ENCODE peak calls at places on chromosomes 3 and 15, in four cellular contexts. One of them, this sample, is unnamed.

GRCh38 chr3:124201786-124202185 is 209.9 kb upstream of the ROPN1 start:
- DNase-seq in esophagus muscularis mucosa: no peak
- DNase-seq in OCI-LY7: no peak
- DNase-seq in GM23248: no peak
- DNase-seq in this sample: no peak

GRCh38 chr3:127730171-127730570 is 57.4 kb downstream of the ABTB1 start:
- DNase-seq in esophagus muscularis mucosa: no peak
- DNase-seq in OCI-LY7: no peak
- DNase-seq in GM23248: no peak
- DNase-seq in this sample: no peak

GRCh38 chr3:89950772-89951171 is 843.4 kb downstream of the EPHA3 start:
- DNase-seq in OCI-LY7: no peak
- DNase-seq in esophagus muscularis mucosa: no peak
- DNase-seq in GM23248: no peak
- DNase-seq in this sample: no peak

GRCh38 chr3:58642846-58643245 is 23.7 kb downstream of the FAM3D start:
- DNase-seq in esophagus muscularis mucosa: no peak
- DNase-seq in GM23248: no peak
- DNase-seq in OCI-LY7: no peak
- DNase-seq in this sample: no peak

GRCh38 chr3:110576962-110577361 is 494.7 kb upstream of the NECTIN3 start:
- DNase-seq in esophagus muscularis mucosa: no peak
- DNase-seq in GM23248: peak; percentile 96
- DNase-seq in OCI-LY7: no peak
- DNase-seq in this sample: peak; percentile 92

GRCh38 chr3:73625124-73625665 is 454 bp upstream of the PDZRN3 start:
- DNase-seq in esophagus muscularis mucosa: no peak
- DNase-seq in GM23248: peak; percentile 86
- DNase-seq in OCI-LY7: no peak
- DNase-seq in this sample: no peak

GRCh38 chr3:12268050-12268449 is 20.8 kb upstream of the PPARG start:
- DNase-seq in esophagus muscularis mucosa: no peak
- DNase-seq in GM23248: no peak
- DNase-seq in OCI-LY7: no peak
- DNase-seq in this sample: no peak

GRCh38 chr15:99431661-99432091 is 134.1 kb upstream of the MEF2A start:
- DNase-seq in OCI-LY7: no peak
- DNase-seq in esophagus muscularis mucosa: no peak
- DNase-seq in GM23248: no peak
- DNase-seq in this sample: no peak

GRCh38 chr15:47961401-47962090 is 159.2 kb upstream of the SLC24A5 start:
- DNase-seq in esophagus muscularis mucosa: no peak
- DNase-seq in GM23248: no peak
- DNase-seq in OCI-LY7: no peak
- DNase-seq in this sample: no peak

GRCh38 chr3:147395975-147396708 is 10.2 kb downstream of the ZIC4 start:
- DNase-seq in OCI-LY7: no peak
- DNase-seq in GM23248: no peak
- DNase-seq in esophagus muscularis mucosa: no peak
- DNase-seq in this sample: no peak

GRCh38 chr3:4976109-4976508 is 3.1 kb upstream of the BHLHE40 start:
- DNase-seq in esophagus muscularis mucosa: no peak
- DNase-seq in GM23248: peak; percentile 78
- DNase-seq in OCI-LY7: peak; percentile 27
- DNase-seq in this sample: no peak

GRCh38 chr3:190038050-190038631 is 82.6 kb downstream of the P3H2 start:
- DNase-seq in GM23248: peak; percentile 63
- DNase-seq in OCI-LY7: no peak
- DNase-seq in esophagus muscularis mucosa: no peak
- DNase-seq in this sample: no peak

GRCh38 chr3:126765187-126766069 is 61.4 kb downstream of the CHCHD6 start:
- DNase-seq in GM23248: no peak
- DNase-seq in OCI-LY7: no peak
- DNase-seq in esophagus muscularis mucosa: no peak
- DNase-seq in this sample: no peak

GRCh38 chr15:40044717-40045571 is 6.0 kb upstream of the SRP14 start:
- DNase-seq in GM23248: peak; percentile 94
- DNase-seq in OCI-LY7: peak; percentile 87
- DNase-seq in esophagus muscularis mucosa: peak; percentile 95
- DNase-seq in this sample: no peak

GRCh38 chr15:64164436-64164835 is 1.6 kb upstream of the PPIB start:
- DNase-seq in GM23248: no peak
- DNase-seq in OCI-LY7: no peak
- DNase-seq in esophagus muscularis mucosa: no peak
- DNase-seq in this sample: no peak

GRCh38 chr15:88036154-88036839 is 220.2 kb downstream of the NTRK3 start:
- DNase-seq in esophagus muscularis mucosa: no peak
- DNase-seq in OCI-LY7: no peak
- DNase-seq in GM23248: no peak
- DNase-seq in this sample: no peak

GRCh38 chr15:85545185-85545584 is 164.8 kb downstream of the AKAP13 start:
- DNase-seq in esophagus muscularis mucosa: no peak
- DNase-seq in GM23248: peak; percentile 18
- DNase-seq in OCI-LY7: no peak
- DNase-seq in this sample: no peak

DNA sequence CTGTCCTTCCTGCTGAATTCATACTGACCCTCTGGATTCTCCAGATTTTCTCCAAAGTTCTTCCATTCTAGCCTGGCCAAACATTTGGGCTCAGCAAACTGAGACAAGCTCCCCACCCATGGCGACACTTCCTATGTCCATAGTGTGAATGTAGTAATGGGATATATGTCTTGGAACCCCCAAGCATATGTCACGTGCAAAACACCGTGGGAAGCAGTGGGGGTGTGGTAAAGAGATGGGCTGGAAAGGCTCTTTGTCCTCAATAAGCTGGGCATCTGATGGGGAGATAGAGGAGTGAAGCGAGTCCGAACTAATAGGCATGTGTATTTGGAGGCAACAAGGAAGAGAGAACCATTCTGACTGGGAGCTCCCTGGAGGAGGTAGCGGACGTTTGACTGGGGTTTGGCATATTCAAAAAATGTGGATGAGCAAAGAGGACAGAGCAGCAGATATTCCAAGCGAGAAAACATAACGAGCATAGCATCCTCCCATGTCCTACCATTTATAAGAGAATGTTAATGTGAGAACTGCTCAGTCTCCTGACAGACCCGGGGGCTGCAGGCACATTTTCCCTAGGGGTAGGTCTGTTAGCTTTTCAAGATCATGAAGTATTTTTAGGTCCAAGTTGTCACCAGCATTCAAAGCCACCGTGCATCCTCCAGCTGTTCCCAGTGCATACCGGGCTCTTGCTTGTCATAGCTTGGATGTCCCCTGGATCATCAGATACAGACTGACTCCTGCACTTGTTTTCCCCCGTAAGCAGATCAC is 25.6 kb downstream of the TPM1 start:
- DNase-seq in GM23248: no peak
- DNase-seq in OCI-LY7: no peak
- DNase-seq in esophagus muscularis mucosa: no peak
- DNase-seq in this sample: no peak
- H3K36me3 ChIP-seq in GM23248: peaks cover 88% of the 10 kb centered on the region
- H3K36me3 ChIP-seq in OCI-LY7: no peaks in the 10 kb centered on the region
- H3K36me3 ChIP-seq in esophagus muscularis mucosa: peaks cover 90% of the 10 kb centered on the region
- H3K36me3 ChIP-seq in this sample: peaks cover 30% of the 10 kb centered on the region

DNA sequence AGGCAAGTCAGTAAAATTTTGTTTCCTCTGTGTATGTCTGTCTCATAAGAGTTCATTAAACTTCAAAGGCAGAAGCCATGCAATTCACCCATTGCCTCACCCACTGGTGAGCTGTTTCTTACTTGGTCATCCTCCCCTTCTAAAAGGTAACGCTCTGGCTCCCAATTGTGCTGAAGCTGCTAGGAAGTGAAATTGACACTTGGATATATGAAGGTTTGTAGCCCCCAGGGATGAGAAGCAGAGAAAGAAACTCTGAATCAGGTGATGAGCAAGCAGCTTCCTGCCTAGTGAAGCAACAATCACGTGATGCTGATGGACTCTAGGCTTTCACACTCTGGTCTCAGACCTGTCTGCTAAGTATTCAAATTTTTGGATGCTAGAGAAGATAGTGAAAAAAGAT is 70.7 kb downstream of the CD200R1L start:
- DNase-seq in GM23248: peak; percentile 83
- DNase-seq in OCI-LY7: no peak
- DNase-seq in esophagus muscularis mucosa: no peak
- DNase-seq in this sample: no peak
- H3K4me3 ChIP-seq in GM23248: no peak overlapping the region
- H3K4me3 ChIP-seq in OCI-LY7: no peak overlapping the region
- H3K4me3 ChIP-seq in esophagus muscularis mucosa: no peak overlapping the region
- H3K4me3 ChIP-seq in this sample: no peak overlapping the region

DNA sequence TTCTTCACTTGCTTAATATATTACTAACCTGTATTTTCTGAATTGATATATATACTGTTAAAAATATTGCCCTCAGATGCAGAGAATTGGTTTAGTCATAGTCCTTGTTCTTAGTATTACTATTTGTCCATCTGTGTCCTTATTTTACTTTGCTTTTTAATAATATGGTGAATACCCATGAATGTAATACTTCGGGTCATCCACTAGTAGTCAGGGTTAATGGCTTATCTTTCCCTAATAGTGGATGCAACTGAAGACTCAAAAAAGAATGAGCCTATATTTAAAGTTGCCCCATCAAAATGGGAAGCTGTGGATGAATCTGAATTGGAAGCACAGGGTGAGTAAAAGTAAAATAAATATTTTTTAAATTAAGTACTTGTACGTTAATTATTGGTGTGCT is 36.5 kb downstream of the U2SURP start:
- DNase-seq in GM23248: peak; percentile 18
- DNase-seq in esophagus muscularis mucosa: no peak
- DNase-seq in OCI-LY7: no peak
- DNase-seq in this sample: no peak
- H3K36me3 ChIP-seq in GM23248: peaks cover 51% of the 10 kb centered on the region
- H3K36me3 ChIP-seq in esophagus muscularis mucosa: peaks cover 69% of the 10 kb centered on the region
- H3K36me3 ChIP-seq in OCI-LY7: peaks cover 97% of the 10 kb centered on the region
- H3K36me3 ChIP-seq in this sample: peaks cover 2% of the 10 kb centered on the region

GRCh38 chr3:158792709-158793108 is 9.1 kb upstream of the MFSD1 start:
- DNase-seq in OCI-LY7: no peak
- DNase-seq in esophagus muscularis mucosa: peak; percentile 24
- DNase-seq in GM23248: peak; percentile 97
- DNase-seq in this sample: peak; percentile 80
- H3K4me3 ChIP-seq in OCI-LY7: no peak overlapping the region
- H3K4me3 ChIP-seq in esophagus muscularis mucosa: no peak overlapping the region
- H3K4me3 ChIP-seq in GM23248: peak overlapping the region; percentile 19
- H3K4me3 ChIP-seq in this sample: no peak overlapping the region

This sample was measured in BJ.